ENCODE peak calls at places on chromosomes 12 and 14, in nine cellular contexts. R is iris pigment epithelial cell; N is NAMALWA; G is anterior cingulate cortex; Q is GM10248; X is fibroblast of the aortic adventitia; U is fibroblast of the conjunctiva; Z is AG08395; J is CD8-positive, alpha-beta memory T cell. L is an unnamed sample.

GRCh38 chr12:111812881-111813741 is 28.9 kb upstream of the MAPKAPK5 start:
- DNase-seq in R (peak; percentile 87), N (peak; percentile 89), G (peak; percentile 72), Q (peak; percentile 86), X (peak; percentile 91), U (peak; percentile 82), Z (peak; percentile 93), J (peak; percentile 73), L (peak; percentile 84)

GRCh38 chr12:127809236-127809635 is 457.7 kb upstream of the TMEM132C start:
- DNase-seq in R (peak; percentile 72), N (no peak), G (no peak), Q (no peak), X (peak; percentile 90), U (peak; percentile 69), Z (peak; percentile 70), J (no peak), L (peak; percentile 83)

GRCh38 chr12:101783150-101783549 is 43.9 kb upstream of the SYCP3 start:
- DNase-seq in R (no peak), N (no peak), G (no peak), Q (no peak), X (no peak), U (no peak), Z (no peak), J (no peak), L (peak; percentile 13)

GRCh38 chr12:6361834-6362233 is 13.5 kb downstream of the SCNN1A start:
- DNase-seq in R (no peak), N (no peak), G (no peak), Q (no peak), X (no peak), U (no peak), Z (no peak), J (no peak), L (no peak)

GRCh38 chr12:108235231-108235959 is 103.7 kb downstream of the CMKLR1 start:
- DNase-seq in R (no peak), N (no peak), G (no peak), Q (no peak), X (no peak), U (no peak), Z (no peak), J (no peak), L (no peak)

GRCh38 chr14:48954446-48954845 is 631.7 kb downstream of the RPS29 start:
- DNase-seq in R (no peak), N (no peak), G (no peak), Q (no peak), X (no peak), U (no peak), Z (no peak), J (no peak), L (no peak)

GRCh38 chr12:73514672-73515071 is 1023.0 kb upstream of the ATXN7L3B start:
- DNase-seq in R (no peak), N (peak; percentile 21), G (no peak), Q (no peak), X (no peak), U (no peak), Z (no peak), J (no peak), L (no peak)

GRCh38 chr14:82094819-82095218 is 561.2 kb upstream of the SEL1L start:
- DNase-seq in R (no peak), N (no peak), G (no peak), Q (no peak), X (no peak), U (no peak), Z (no peak), J (no peak), L (no peak)

GRCh38 chr12:113740699-113741098 is 225.4 kb downstream of the RBM19 start:
- DNase-seq in R (no peak), N (peak; percentile 38), G (no peak), Q (no peak), X (no peak), U (no peak), Z (no peak), J (no peak), L (no peak)

GRCh38 chr12:54390176-54390667 is 5.7 kb upstream of the ZNF385A start:
- DNase-seq in R (no peak), N (no peak), G (no peak), Q (no peak), X (no peak), U (no peak), Z (no peak), J (no peak), L (no peak)